ENCODE peak calls at places on chromosomes 13 and 19, in nine cellular contexts. One of them, this sample, is unnamed.

GRCh38 chr13:30865131-30866009 is 40.7 kb upstream of the MEDAG start:
- DNase-seq in transverse colon: peak
- DNase-seq in GM12892: peak
- DNase-seq in K562: peak
- DNase-seq in IMR-90: peak
- DNase-seq in stomach: peak
- DNase-seq in body of pancreas: peak
- DNase-seq in H1: peak
- DNase-seq in A549: peak
- DNase-seq in this sample: peak

GRCh38 chr13:73168226-73168992 is 109.6 kb downstream of the KLF5 start:
- DNase-seq in transverse colon: no peak
- DNase-seq in GM12892: no peak
- DNase-seq in K562: no peak
- DNase-seq in IMR-90: peak
- DNase-seq in stomach: no peak
- DNase-seq in body of pancreas: no peak
- DNase-seq in H1: no peak
- DNase-seq in A549: no peak
- DNase-seq in this sample: no peak

GRCh38 chr13:97339019-97339988 is 94.7 kb upstream of the RAP2A start:
- DNase-seq in transverse colon: peak
- DNase-seq in GM12892: no peak
- DNase-seq in K562: no peak
- DNase-seq in IMR-90: peak
- DNase-seq in stomach: peak
- DNase-seq in body of pancreas: peak
- DNase-seq in H1: no peak
- DNase-seq in A549: no peak
- DNase-seq in this sample: no peak

GRCh38 chr13:49497272-49497671 is 1.5 kb downstream of the PHF11 start:
- DNase-seq in transverse colon: no peak
- DNase-seq in GM12892: no peak
- DNase-seq in K562: no peak
- DNase-seq in IMR-90: no peak
- DNase-seq in stomach: no peak
- DNase-seq in body of pancreas: no peak
- DNase-seq in H1: no peak
- DNase-seq in A549: no peak
- DNase-seq in this sample: no peak

GRCh38 chr19:34408421-34408820 is 4.2 kb downstream of the PDCD2L start:
- DNase-seq in transverse colon: no peak
- DNase-seq in GM12892: no peak
- DNase-seq in K562: no peak
- DNase-seq in IMR-90: no peak
- DNase-seq in stomach: no peak
- DNase-seq in body of pancreas: no peak
- DNase-seq in H1: no peak
- DNase-seq in A549: no peak
- DNase-seq in this sample: no peak

GRCh38 chr13:83220241-83220640 is 662.0 kb downstream of the SLITRK1 start:
- DNase-seq in transverse colon: no peak
- DNase-seq in GM12892: no peak
- DNase-seq in K562: no peak
- DNase-seq in IMR-90: peak
- DNase-seq in stomach: no peak
- DNase-seq in body of pancreas: no peak
- DNase-seq in H1: no peak
- DNase-seq in A549: no peak
- DNase-seq in this sample: no peak

GRCh38 chr19:18762125-18763023 is 28.7 kb downstream of the COMP start:
- DNase-seq in transverse colon: peak
- DNase-seq in GM12892: no peak
- DNase-seq in K562: no peak
- DNase-seq in IMR-90: no peak
- DNase-seq in stomach: peak
- DNase-seq in body of pancreas: peak
- DNase-seq in H1: no peak
- DNase-seq in A549: no peak
- DNase-seq in this sample: peak

GRCh38 chr19:2575734-2576481 is 100.0 kb downstream of the GADD45B start:
- DNase-seq in transverse colon: peak
- DNase-seq in GM12892: no peak
- DNase-seq in K562: no peak
- DNase-seq in IMR-90: peak
- DNase-seq in stomach: peak
- DNase-seq in body of pancreas: peak
- DNase-seq in H1: no peak
- DNase-seq in A549: no peak
- DNase-seq in this sample: no peak

GRCh38 chr19:34474233-34474989 is 7.1 kb upstream of the WTIP start:
- DNase-seq in transverse colon: no peak
- DNase-seq in GM12892: no peak
- DNase-seq in K562: no peak
- DNase-seq in IMR-90: peak
- DNase-seq in stomach: no peak
- DNase-seq in body of pancreas: no peak
- DNase-seq in H1: no peak
- DNase-seq in A549: no peak
- DNase-seq in this sample: no peak

GRCh38 chr13:66114127-66114526 is 1116.0 kb downstream of the PCDH9 start:
- DNase-seq in transverse colon: no peak
- DNase-seq in GM12892: no peak
- DNase-seq in K562: no peak
- DNase-seq in IMR-90: peak
- DNase-seq in stomach: no peak
- DNase-seq in body of pancreas: no peak
- DNase-seq in H1: no peak
- DNase-seq in A549: no peak
- DNase-seq in this sample: no peak

GRCh38 chr13:43908156-43909126 is 28.7 kb downstream of the LACC1 start:
- DNase-seq in transverse colon: no peak
- DNase-seq in GM12892: no peak
- DNase-seq in K562: no peak
- DNase-seq in IMR-90: peak
- DNase-seq in stomach: no peak
- DNase-seq in body of pancreas: peak
- DNase-seq in H1: no peak
- DNase-seq in A549: peak
- DNase-seq in this sample: peak

GRCh38 chr13:48176781-48177180 is 56.2 kb upstream of the ITM2B start:
- DNase-seq in transverse colon: no peak
- DNase-seq in GM12892: no peak
- DNase-seq in K562: no peak
- DNase-seq in IMR-90: no peak
- DNase-seq in stomach: no peak
- DNase-seq in body of pancreas: no peak
- DNase-seq in H1: no peak
- DNase-seq in A549: no peak
- DNase-seq in this sample: no peak
- TF ChIP-seq POLR2A in transverse colon: no peak
- TF ChIP-seq POLR2A in GM12892: no peak
- TF ChIP-seq POLR2A in K562: no peak
- TF ChIP-seq POLR2A in IMR-90: no peak
- TF ChIP-seq POLR2A in stomach: no peak
- TF ChIP-seq POLR2A in body of pancreas: no peak
- TF ChIP-seq POLR2A in H1: no peak
- TF ChIP-seq POLR2A in A549: no peak
- TF ChIP-seq POLR2A in this sample: no peak

GRCh38 chr13:93903909-93904308 is 575.6 kb downstream of the DCT start:
- DNase-seq in transverse colon: no peak
- DNase-seq in GM12892: no peak
- DNase-seq in K562: no peak
- DNase-seq in IMR-90: peak
- DNase-seq in stomach: no peak
- DNase-seq in body of pancreas: no peak
- DNase-seq in H1: no peak
- DNase-seq in A549: no peak
- DNase-seq in this sample: no peak
- TF ChIP-seq POLR2A in transverse colon: no peak
- TF ChIP-seq POLR2A in GM12892: no peak
- TF ChIP-seq POLR2A in K562: no peak
- TF ChIP-seq POLR2A in IMR-90: no peak
- TF ChIP-seq POLR2A in stomach: no peak
- TF ChIP-seq POLR2A in body of pancreas: no peak
- TF ChIP-seq POLR2A in H1: no peak
- TF ChIP-seq POLR2A in A549: no peak
- TF ChIP-seq POLR2A in this sample: no peak

DNA sequence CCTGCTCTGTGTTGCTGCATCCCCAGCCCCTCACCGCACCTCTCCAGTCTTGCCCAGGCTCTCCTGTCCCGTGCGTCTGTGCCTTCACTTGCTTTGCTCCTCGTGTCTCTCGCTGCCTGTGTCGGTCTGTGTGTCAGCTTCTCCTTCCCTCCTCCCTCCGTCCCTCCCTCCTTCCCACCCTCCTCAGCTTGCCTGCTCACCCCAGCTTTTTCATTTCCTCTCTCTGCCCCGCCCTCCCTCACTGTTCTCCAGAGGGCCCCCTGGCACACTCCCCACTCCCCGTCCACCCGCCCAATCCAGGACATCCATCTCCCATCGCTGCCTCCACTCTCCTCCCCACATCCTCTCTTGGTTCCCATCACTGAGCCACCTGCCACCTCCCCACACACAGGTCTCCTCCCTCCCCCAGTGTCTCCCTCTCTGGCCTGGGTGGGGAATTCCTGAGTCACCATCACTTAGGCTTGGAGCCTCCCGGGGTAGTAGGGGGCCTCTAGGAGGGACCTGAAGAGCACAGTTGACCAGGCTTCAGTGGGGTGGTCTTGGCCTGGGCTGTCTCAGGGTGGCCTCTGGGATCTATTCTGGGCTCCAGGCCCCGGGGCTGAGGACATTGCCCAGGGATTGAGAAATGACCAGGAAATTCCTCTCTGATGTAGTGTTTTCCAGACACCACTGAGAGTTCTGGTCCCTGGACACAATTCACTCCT is at the start of gene PTGIR:
- DNase-seq in transverse colon: peak
- DNase-seq in GM12892: no peak
- DNase-seq in K562: peak
- DNase-seq in IMR-90: peak
- DNase-seq in stomach: no peak
- DNase-seq in body of pancreas: peak
- DNase-seq in H1: no peak
- DNase-seq in A549: no peak
- DNase-seq in this sample: no peak
- TF ChIP-seq POLR2A in transverse colon: no peak
- TF ChIP-seq POLR2A in GM12892: peak
- TF ChIP-seq POLR2A in K562: no peak
- TF ChIP-seq POLR2A in IMR-90: no peak
- TF ChIP-seq POLR2A in stomach: no peak
- TF ChIP-seq POLR2A in body of pancreas: peak
- TF ChIP-seq POLR2A in H1: no peak
- TF ChIP-seq POLR2A in A549: no peak
- TF ChIP-seq POLR2A in this sample: no peak

GRCh38 chr19:55643733-55644116 is 276 bp downstream of the ZNF581 start:
- DNase-seq in transverse colon: no peak
- DNase-seq in GM12892: no peak
- DNase-seq in K562: peak
- DNase-seq in IMR-90: no peak
- DNase-seq in stomach: no peak
- DNase-seq in body of pancreas: no peak
- DNase-seq in H1: no peak
- DNase-seq in A549: no peak
- DNase-seq in this sample: no peak

GRCh38 chr19:55642153-55643002 is 1.1 kb upstream of the ZNF581 start:
- DNase-seq in transverse colon: peak
- DNase-seq in GM12892: no peak
- DNase-seq in K562: no peak
- DNase-seq in IMR-90: no peak
- DNase-seq in stomach: peak
- DNase-seq in body of pancreas: no peak
- DNase-seq in H1: no peak
- DNase-seq in A549: no peak
- DNase-seq in this sample: no peak

GRCh38 chr19:55641376-55642152 is 762 bp downstream of the ZNF580 start:
- DNase-seq in transverse colon: no peak
- DNase-seq in GM12892: no peak
- DNase-seq in K562: no peak
- DNase-seq in IMR-90: peak
- DNase-seq in stomach: no peak
- DNase-seq in body of pancreas: no peak
- DNase-seq in H1: no peak
- DNase-seq in A549: peak
- DNase-seq in this sample: no peak

GRCh38 chr19:55644191-55644833 is 863 bp downstream of the ZNF581 start:
- DNase-seq in transverse colon: no peak
- DNase-seq in GM12892: no peak
- DNase-seq in K562: no peak
- DNase-seq in IMR-90: no peak
- DNase-seq in stomach: no peak
- DNase-seq in body of pancreas: no peak
- DNase-seq in H1: no peak
- DNase-seq in A549: no peak
- DNase-seq in this sample: no peak

GRCh38 chr19:55643003-55643732 is at the start of gene ZNF581:
- DNase-seq in transverse colon: peak
- DNase-seq in GM12892: peak
- DNase-seq in K562: no peak
- DNase-seq in IMR-90: peak
- DNase-seq in stomach: peak
- DNase-seq in body of pancreas: peak
- DNase-seq in H1: no peak
- DNase-seq in A549: peak
- DNase-seq in this sample: no peak
- TF ChIP-seq POLR2A in transverse colon: peak
- TF ChIP-seq POLR2A in GM12892: peak
- TF ChIP-seq POLR2A in K562: peak
- TF ChIP-seq POLR2A in IMR-90: peak
- TF ChIP-seq POLR2A in stomach: no peak
- TF ChIP-seq POLR2A in body of pancreas: peak
- TF ChIP-seq POLR2A in H1: peak
- TF ChIP-seq POLR2A in A549: peak
- TF ChIP-seq POLR2A in this sample: peak

DNA sequence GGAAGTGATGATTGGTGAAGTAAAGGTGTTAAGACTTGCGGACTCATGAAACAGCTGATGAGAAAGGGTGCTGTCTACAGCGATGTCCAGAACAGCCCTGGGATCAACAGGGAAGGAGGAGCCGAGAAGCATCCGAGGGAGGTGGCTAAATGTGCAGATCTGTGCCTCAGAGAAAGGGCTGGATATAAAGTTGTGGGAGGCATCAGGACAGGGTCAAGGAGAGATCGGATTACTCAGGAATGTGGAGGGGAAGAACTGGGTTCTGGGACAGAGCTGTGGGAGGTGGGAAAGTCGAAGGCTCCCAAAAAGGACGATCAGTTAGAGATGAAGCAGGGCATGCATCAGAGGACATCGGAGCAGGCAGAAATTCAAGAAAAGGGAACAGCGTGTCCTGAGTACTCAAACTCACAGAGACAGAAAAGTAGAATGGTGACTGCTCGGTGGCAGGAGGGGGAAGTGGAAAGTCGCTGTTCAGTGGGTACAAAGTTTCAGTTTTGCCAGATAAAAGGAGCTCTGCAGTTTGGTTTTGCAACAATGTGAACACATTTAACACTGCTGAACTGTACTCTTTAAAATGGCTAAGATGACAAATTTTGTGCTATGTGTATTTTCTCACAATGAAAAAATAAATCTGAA is 1.9 kb downstream of the SIGLEC14 start:
- DNase-seq in transverse colon: no peak
- DNase-seq in GM12892: no peak
- DNase-seq in K562: no peak
- DNase-seq in IMR-90: no peak
- DNase-seq in stomach: no peak
- DNase-seq in body of pancreas: peak
- DNase-seq in H1: no peak
- DNase-seq in A549: no peak
- DNase-seq in this sample: no peak
- TF ChIP-seq POLR2A in transverse colon: no peak
- TF ChIP-seq POLR2A in GM12892: no peak
- TF ChIP-seq POLR2A in K562: no peak
- TF ChIP-seq POLR2A in IMR-90: no peak
- TF ChIP-seq POLR2A in stomach: no peak
- TF ChIP-seq POLR2A in body of pancreas: no peak
- TF ChIP-seq POLR2A in H1: no peak
- TF ChIP-seq POLR2A in A549: no peak
- TF ChIP-seq POLR2A in this sample: no peak

This sample was measured in HCT116.